ENCODE peak calls at places on chromosomes 4 and X, in nine cellular contexts. One of them, this sample, is unnamed.

GRCh38 chr4:155522201-155522600 is 144.4 kb upstream of the GUCY1A1 start:
- DNase-seq in HepG2: no peak
- DNase-seq in lower leg skin: no peak
- DNase-seq in H1: no peak
- DNase-seq in adrenal gland: no peak
- DNase-seq in IMR-90: peak
- DNase-seq in prostate gland: no peak
- DNase-seq in transverse colon: no peak
- DNase-seq in uterus: no peak
- DNase-seq in this sample: no peak

GRCh38 chr4:53818112-53818511 is 226.8 kb upstream of the LNX1 start:
- DNase-seq in HepG2: no peak
- DNase-seq in lower leg skin: peak
- DNase-seq in H1: no peak
- DNase-seq in adrenal gland: no peak
- DNase-seq in IMR-90: peak
- DNase-seq in prostate gland: no peak
- DNase-seq in transverse colon: no peak
- DNase-seq in uterus: no peak
- DNase-seq in this sample: no peak

GRCh38 chrX:46198858-46199257 is 346.4 kb downstream of the ZNF674 start:
- DNase-seq in HepG2: peak
- DNase-seq in lower leg skin: no peak
- DNase-seq in H1: no peak
- DNase-seq in adrenal gland: no peak
- DNase-seq in IMR-90: no peak
- DNase-seq in prostate gland: no peak
- DNase-seq in transverse colon: no peak
- DNase-seq in uterus: no peak
- DNase-seq in this sample: no peak

GRCh38 chrX:88613338-88613737 is 133.7 kb upstream of the CPXCR1 start:
- DNase-seq in HepG2: peak
- DNase-seq in lower leg skin: no peak
- DNase-seq in H1: no peak
- DNase-seq in adrenal gland: no peak
- DNase-seq in IMR-90: no peak
- DNase-seq in prostate gland: no peak
- DNase-seq in transverse colon: no peak
- DNase-seq in uterus: no peak
- DNase-seq in this sample: no peak

GRCh38 chr4:185011408-185011807 is 6.9 kb upstream of the HELT start:
- DNase-seq in HepG2: peak
- DNase-seq in lower leg skin: no peak
- DNase-seq in H1: peak
- DNase-seq in adrenal gland: no peak
- DNase-seq in IMR-90: no peak
- DNase-seq in prostate gland: no peak
- DNase-seq in transverse colon: no peak
- DNase-seq in uterus: no peak
- DNase-seq in this sample: peak

GRCh38 chr4:112515278-112516075 is 503 bp downstream of the NEUROG2 start:
- DNase-seq in HepG2: no peak
- DNase-seq in lower leg skin: peak
- DNase-seq in H1: peak
- DNase-seq in adrenal gland: no peak
- DNase-seq in IMR-90: no peak
- DNase-seq in prostate gland: no peak
- DNase-seq in transverse colon: no peak
- DNase-seq in uterus: no peak
- DNase-seq in this sample: peak

GRCh38 chrX:36434521-36434920 is 515.0 kb downstream of the CFAP47 start:
- DNase-seq in HepG2: no peak
- DNase-seq in lower leg skin: no peak
- DNase-seq in H1: no peak
- DNase-seq in adrenal gland: no peak
- DNase-seq in IMR-90: peak
- DNase-seq in prostate gland: no peak
- DNase-seq in transverse colon: no peak
- DNase-seq in uterus: no peak
- DNase-seq in this sample: no peak

GRCh38 chr4:176800891-176801534 is 8.3 kb upstream of the VEGFC start:
- DNase-seq in HepG2: no peak
- DNase-seq in lower leg skin: no peak
- DNase-seq in H1: no peak
- DNase-seq in adrenal gland: no peak
- DNase-seq in IMR-90: peak
- DNase-seq in prostate gland: peak
- DNase-seq in transverse colon: no peak
- DNase-seq in uterus: no peak
- DNase-seq in this sample: no peak

GRCh38 chrX:71650333-71650969 is 16.9 kb upstream of the LOC101059915 start:
- DNase-seq in HepG2: peak
- DNase-seq in lower leg skin: no peak
- DNase-seq in H1: no peak
- DNase-seq in adrenal gland: no peak
- DNase-seq in IMR-90: no peak
- DNase-seq in prostate gland: no peak
- DNase-seq in transverse colon: peak
- DNase-seq in uterus: no peak
- DNase-seq in this sample: no peak

GRCh38 chr4:183905081-183905592 is at the start of gene STOX2:
- DNase-seq in HepG2: peak
- DNase-seq in lower leg skin: peak
- DNase-seq in H1: peak
- DNase-seq in adrenal gland: peak
- DNase-seq in IMR-90: peak
- DNase-seq in prostate gland: peak
- DNase-seq in transverse colon: peak
- DNase-seq in uterus: peak
- DNase-seq in this sample: no peak

GRCh38 chr4:32519060-32519459 is 1798.9 kb downstream of the PCDH7 start:
- DNase-seq in HepG2: no peak
- DNase-seq in lower leg skin: no peak
- DNase-seq in H1: no peak
- DNase-seq in adrenal gland: no peak
- DNase-seq in IMR-90: no peak
- DNase-seq in prostate gland: no peak
- DNase-seq in transverse colon: no peak
- DNase-seq in uterus: no peak
- DNase-seq in this sample: no peak

GRCh38 chr4:32025840-32026459 is 1305.8 kb downstream of the PCDH7 start:
- DNase-seq in HepG2: no peak
- DNase-seq in lower leg skin: no peak
- DNase-seq in H1: no peak
- DNase-seq in adrenal gland: no peak
- DNase-seq in IMR-90: no peak
- DNase-seq in prostate gland: no peak
- DNase-seq in transverse colon: peak
- DNase-seq in uterus: no peak
- DNase-seq in this sample: peak

GRCh38 chr4:3880595-3881120 is 114.5 kb downstream of the ADRA2C start:
- DNase-seq in HepG2: peak
- DNase-seq in lower leg skin: peak
- DNase-seq in H1: peak
- DNase-seq in adrenal gland: peak
- DNase-seq in IMR-90: peak
- DNase-seq in prostate gland: peak
- DNase-seq in transverse colon: peak
- DNase-seq in uterus: peak
- DNase-seq in this sample: peak

GRCh38 chrX:35670894-35671293 is 127.2 kb upstream of the MAGEB16 start:
- DNase-seq in HepG2: no peak
- DNase-seq in lower leg skin: no peak
- DNase-seq in H1: no peak
- DNase-seq in adrenal gland: no peak
- DNase-seq in IMR-90: no peak
- DNase-seq in prostate gland: no peak
- DNase-seq in transverse colon: no peak
- DNase-seq in uterus: no peak
- DNase-seq in this sample: no peak

GRCh38 chr4:53682196-53682595 is 90.9 kb upstream of the LNX1 start:
- DNase-seq in HepG2: no peak
- DNase-seq in lower leg skin: no peak
- DNase-seq in H1: no peak
- DNase-seq in adrenal gland: no peak
- DNase-seq in IMR-90: peak
- DNase-seq in prostate gland: no peak
- DNase-seq in transverse colon: no peak
- DNase-seq in uterus: no peak
- DNase-seq in this sample: no peak

GRCh38 chr4:32824321-32824720 is 2104.2 kb downstream of the PCDH7 start:
- DNase-seq in HepG2: no peak
- DNase-seq in lower leg skin: no peak
- DNase-seq in H1: no peak
- DNase-seq in adrenal gland: no peak
- DNase-seq in IMR-90: no peak
- DNase-seq in prostate gland: no peak
- DNase-seq in transverse colon: no peak
- DNase-seq in uterus: no peak
- DNase-seq in this sample: no peak

GRCh38 chr4:186019264-186019663 is 49.7 kb upstream of the TLR3 start:
- DNase-seq in HepG2: no peak
- DNase-seq in lower leg skin: no peak
- DNase-seq in H1: no peak
- DNase-seq in adrenal gland: no peak
- DNase-seq in IMR-90: no peak
- DNase-seq in prostate gland: no peak
- DNase-seq in transverse colon: no peak
- DNase-seq in uterus: no peak
- DNase-seq in this sample: no peak

GRCh38 chr4:177717407-177717806 is 275.2 kb upstream of the AGA start:
- DNase-seq in HepG2: no peak
- DNase-seq in lower leg skin: no peak
- DNase-seq in H1: no peak
- DNase-seq in adrenal gland: no peak
- DNase-seq in IMR-90: peak
- DNase-seq in prostate gland: no peak
- DNase-seq in transverse colon: no peak
- DNase-seq in uterus: no peak
- DNase-seq in this sample: no peak

GRCh38 chrX:19650996-19651395 is 135.7 kb upstream of the MAP3K15 start:
- DNase-seq in HepG2: no peak
- DNase-seq in lower leg skin: no peak
- DNase-seq in H1: no peak
- DNase-seq in adrenal gland: no peak
- DNase-seq in IMR-90: no peak
- DNase-seq in prostate gland: no peak
- DNase-seq in transverse colon: no peak
- DNase-seq in uterus: no peak
- DNase-seq in this sample: no peak

GRCh38 chr4:74316397-74316796 is 8.1 kb downstream of the EPGN start:
- DNase-seq in HepG2: no peak
- DNase-seq in lower leg skin: no peak
- DNase-seq in H1: no peak
- DNase-seq in adrenal gland: no peak
- DNase-seq in IMR-90: no peak
- DNase-seq in prostate gland: no peak
- DNase-seq in transverse colon: no peak
- DNase-seq in uterus: no peak
- DNase-seq in this sample: no peak

GRCh38 chr4:76663794-76664193 is 228.8 kb downstream of the SHROOM3 start:
- DNase-seq in HepG2: no peak
- DNase-seq in lower leg skin: no peak
- DNase-seq in H1: no peak
- DNase-seq in adrenal gland: no peak
- DNase-seq in IMR-90: no peak
- DNase-seq in prostate gland: no peak
- DNase-seq in transverse colon: no peak
- DNase-seq in uterus: no peak
- DNase-seq in this sample: no peak
- TF ChIP-seq POLR2A in HepG2: no peak
- TF ChIP-seq POLR2A in lower leg skin: no peak
- TF ChIP-seq POLR2A in H1: no peak
- TF ChIP-seq POLR2A in adrenal gland: no peak
- TF ChIP-seq POLR2A in IMR-90: no peak
- TF ChIP-seq POLR2A in prostate gland: no peak
- TF ChIP-seq POLR2A in transverse colon: peak
- TF ChIP-seq POLR2A in uterus: no peak
- TF ChIP-seq POLR2A in this sample: no peak

GRCh38 chr4:87006531-87007344 is 71.9 kb downstream of the AFF1 start:
- DNase-seq in HepG2: peak
- DNase-seq in lower leg skin: peak
- DNase-seq in H1: peak
- DNase-seq in adrenal gland: peak
- DNase-seq in IMR-90: peak
- DNase-seq in prostate gland: peak
- DNase-seq in transverse colon: peak
- DNase-seq in uterus: peak
- DNase-seq in this sample: peak
- TF ChIP-seq POLR2A in HepG2: peak
- TF ChIP-seq POLR2A in lower leg skin: peak
- TF ChIP-seq POLR2A in H1: peak
- TF ChIP-seq POLR2A in adrenal gland: peak
- TF ChIP-seq POLR2A in IMR-90: peak
- TF ChIP-seq POLR2A in prostate gland: peak
- TF ChIP-seq POLR2A in transverse colon: peak
- TF ChIP-seq POLR2A in uterus: peak
- TF ChIP-seq POLR2A in this sample: peak

GRCh38 chr4:87525636-87526035 is 3.5 kb downstream of the SPARCL1 start:
- DNase-seq in HepG2: no peak
- DNase-seq in lower leg skin: no peak
- DNase-seq in H1: no peak
- DNase-seq in adrenal gland: no peak
- DNase-seq in IMR-90: peak
- DNase-seq in prostate gland: peak
- DNase-seq in transverse colon: no peak
- DNase-seq in uterus: peak
- DNase-seq in this sample: no peak
- TF ChIP-seq POLR2A in HepG2: no peak
- TF ChIP-seq POLR2A in lower leg skin: no peak
- TF ChIP-seq POLR2A in H1: no peak
- TF ChIP-seq POLR2A in adrenal gland: no peak
- TF ChIP-seq POLR2A in IMR-90: no peak
- TF ChIP-seq POLR2A in prostate gland: no peak
- TF ChIP-seq POLR2A in transverse colon: peak
- TF ChIP-seq POLR2A in uterus: peak
- TF ChIP-seq POLR2A in this sample: no peak

DNA sequence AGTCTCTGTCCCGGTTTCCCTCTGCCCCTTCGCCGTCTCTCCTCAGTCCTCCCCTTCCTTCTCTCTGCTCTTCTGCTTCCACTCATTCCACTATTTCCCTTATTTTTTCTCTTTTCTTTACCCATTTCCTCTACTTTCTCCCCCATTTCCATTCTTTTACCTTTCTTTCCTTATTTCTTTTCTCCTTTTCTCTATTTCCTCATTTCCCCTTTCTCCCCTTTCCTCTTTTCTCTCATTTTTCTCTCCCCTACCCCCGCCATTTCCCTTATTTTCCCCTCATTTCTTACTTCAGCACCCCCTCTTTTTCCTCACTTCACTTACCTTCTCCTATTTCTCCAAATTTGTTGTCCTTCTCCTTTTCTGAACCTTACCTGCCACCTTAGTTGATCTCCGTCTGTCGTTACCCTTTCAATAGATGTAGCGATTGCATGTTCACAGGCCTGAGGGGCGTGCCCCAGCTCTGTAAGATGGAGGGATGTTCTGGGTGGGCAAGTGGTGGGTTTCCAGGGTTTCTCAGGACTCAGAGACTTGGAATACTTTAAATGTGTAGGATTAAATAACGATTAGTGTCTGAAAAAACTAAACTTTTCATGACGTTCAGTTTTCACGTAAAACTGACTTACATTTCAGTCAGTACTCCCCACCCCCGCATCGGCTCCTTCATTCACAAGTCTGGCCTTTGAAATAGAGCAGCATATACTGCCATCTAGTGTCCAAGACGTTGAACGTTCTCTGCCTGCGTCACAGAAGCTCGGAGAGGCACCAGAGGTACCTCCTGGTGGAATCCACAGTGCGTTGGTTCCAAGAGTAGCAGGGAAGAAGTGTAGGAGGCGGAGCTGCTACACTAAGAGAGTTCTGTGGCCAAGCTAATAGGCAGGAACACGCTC is 641 bp upstream of the NCBP2L start:
- DNase-seq in HepG2: peak
- DNase-seq in lower leg skin: peak
- DNase-seq in H1: peak
- DNase-seq in adrenal gland: peak
- DNase-seq in IMR-90: peak
- DNase-seq in prostate gland: peak
- DNase-seq in transverse colon: peak
- DNase-seq in uterus: peak
- DNase-seq in this sample: peak
- TF ChIP-seq POLR2A in HepG2: no peak
- TF ChIP-seq POLR2A in lower leg skin: no peak
- TF ChIP-seq POLR2A in H1: no peak
- TF ChIP-seq POLR2A in adrenal gland: no peak
- TF ChIP-seq POLR2A in IMR-90: no peak
- TF ChIP-seq POLR2A in prostate gland: no peak
- TF ChIP-seq POLR2A in transverse colon: no peak
- TF ChIP-seq POLR2A in uterus: peak
- TF ChIP-seq POLR2A in this sample: no peak